ENCODE peak calls at places on chromosomes 2 and 18, in seven cellular contexts. T is mesenchymal stem cell; P is IMR-90; M is CD8-positive, alpha-beta T cell; U is ovary; J is lung; C is body of pancreas. E is an unnamed sample.
A peak's percentile ranks its signal among the peaks of the same experiment; 100 is the strongest.

GRCh38 chr2:237196866-237197618 is 111.4 kb downstream of the COPS8 start:
- DNase-seq in T (peak; percentile 83), J (peak; percentile 27), C (no peak), P (peak; percentile 96), U (peak; percentile 26), M (no peak), E (peak; percentile 84)

GRCh38 chr2:55163258-55163657 is 68.8 kb downstream of the CLHC1 start:
- DNase-seq in C (no peak), P (peak; percentile 71), U (no peak), T (peak; percentile 32), M (no peak), J (no peak), E (no peak)

GRCh38 chr2:85017436-85018048 is 46.6 kb downstream of the KCMF1 start:
- DNase-seq in C (no peak), U (no peak), P (peak; percentile 36), J (no peak), T (peak; percentile 47), M (no peak), E (peak; percentile 34)

GRCh38 chr2:190862591-190862991 is 18.0 kb upstream of the GLS start:
- DNase-seq in T (peak; percentile 56), P (peak; percentile 57), U (no peak), C (no peak), J (no peak), M (no peak), E (no peak)

GRCh38 chr2:11955883-11956282 is 209.5 kb downstream of the LPIN1 start:
- DNase-seq in J (no peak), M (no peak), P (no peak), T (no peak), U (no peak), C (no peak), E (no peak)

GRCh38 chr2:47072728-47073191 is 82.3 kb downstream of the STPG4 start:
- DNase-seq in P (no peak), T (no peak), C (no peak), J (no peak), U (peak; percentile 61), M (no peak), E (no peak)

GRCh38 chr2:26922638-26923466 is 47.6 kb upstream of the MAPRE3 start:
- DNase-seq in C (peak; percentile 66), T (peak; percentile 54), J (no peak), P (peak; percentile 6), U (peak; percentile 58), M (peak; percentile 38), E (peak; percentile 50)

GRCh38 chr18:74897971-74898657 is 300.4 kb downstream of the ZNF407 start:
- DNase-seq in T (peak; percentile 40), P (peak; percentile 85), J (no peak), M (no peak), U (no peak), C (no peak), E (no peak)

GRCh38 chr2:113225505-113226259 is 51.9 kb downstream of the PSD4 start:
- DNase-seq in P (peak; percentile 49), C (peak; percentile 72), M (no peak), T (peak; percentile 75), J (no peak), U (no peak), E (peak; percentile 87)

GRCh38 chr2:105238664-105239240 is 2.8 kb upstream of the GPR45 start:
- DNase-seq in T (no peak), J (no peak), M (no peak), U (no peak), P (no peak), C (no peak), E (peak; percentile 34)

GRCh38 chr2:40034198-40034597 is 255.1 kb upstream of the THUMPD2 start:
- DNase-seq in U (no peak), C (no peak), P (peak; percentile 97), T (peak; percentile 73), M (no peak), J (no peak), E (peak; percentile 51)

GRCh38 chr2:157476915-157477709 is 33.2 kb upstream of the CYTIP start:
- DNase-seq in U (no peak), J (no peak), P (peak; percentile 8), T (no peak), M (no peak), C (no peak), E (no peak)

GRCh38 chr2:1088192-1088860 is 137.7 kb downstream of the SNTG2 start:
- DNase-seq in M (no peak), P (peak; percentile 16), C (no peak), U (no peak), T (no peak), J (no peak), E (no peak)

GRCh38 chr18:45519881-45520280 is 95.4 kb upstream of the SLC14A2 start:
- DNase-seq in U (no peak), C (no peak), J (no peak), M (no peak), T (no peak), P (peak; percentile 2), E (no peak)

GRCh38 chr2:42794271-42795046 is 2.1 kb upstream of the HAAO start:
- DNase-seq in J (no peak), C (peak; percentile 77), U (no peak), P (no peak), T (peak; percentile 46), M (no peak), E (no peak)

GRCh38 chr18:62717059-62717849 is 1.9 kb downstream of the PHLPP1 start:
- DNase-seq in T (peak; percentile 74), M (peak; percentile 61), J (peak; percentile 41), P (peak; percentile 71), U (no peak), C (peak; percentile 66), E (no peak)

GRCh38 chr2:27071990-27072830 is 756 bp upstream of the OST4 start:
- DNase-seq in C (peak; percentile 46), T (peak; percentile 85), U (peak; percentile 94), J (no peak), P (peak; percentile 70), M (peak; percentile 47), E (peak; percentile 61)

GRCh38 chr2:237882510-237883481 is 23.4 kb downstream of the RAMP1 start:
- DNase-seq in J (no peak), P (no peak), C (peak; percentile 64), M (no peak), T (no peak), U (peak; percentile 52), E (no peak)

DNA sequence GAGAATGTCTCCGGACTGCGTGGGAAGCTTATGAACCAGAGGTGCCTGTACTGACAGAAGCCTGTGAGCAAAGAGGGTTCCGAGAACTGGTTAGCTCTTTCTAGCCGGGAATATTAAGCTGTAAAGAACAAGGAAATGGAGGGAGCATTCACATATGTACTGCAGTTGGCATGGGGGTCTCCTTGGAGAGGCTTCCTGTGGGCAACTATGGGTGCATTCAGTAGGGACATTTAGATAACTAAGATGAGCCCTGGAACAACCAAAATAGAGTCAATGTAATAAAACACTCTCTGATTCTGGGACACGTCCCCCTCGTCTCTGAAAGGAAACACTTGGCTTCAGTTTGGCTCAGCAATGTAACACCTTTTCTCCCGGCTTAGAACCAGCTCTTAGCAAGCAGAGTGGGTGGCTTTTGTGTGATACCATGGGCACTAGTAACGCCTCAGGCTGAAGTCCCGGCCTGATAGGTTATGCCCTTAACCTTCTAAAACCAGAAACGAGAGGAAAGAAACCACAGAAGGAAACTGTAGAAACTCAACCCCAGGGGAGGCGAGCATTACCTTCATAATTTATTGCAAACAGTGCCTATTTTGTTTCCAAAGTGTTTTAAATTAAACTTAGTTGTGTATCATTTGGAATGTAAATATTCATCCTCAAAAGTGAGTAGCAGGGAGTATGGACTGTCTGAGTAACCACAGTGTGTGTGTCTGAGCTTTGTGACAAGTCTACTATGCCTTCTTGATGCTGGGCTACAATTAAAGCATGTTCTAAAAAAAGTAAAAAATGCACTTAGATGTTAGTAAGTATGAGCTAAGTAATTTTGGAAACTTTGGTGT is 48.9 kb upstream of the LPIN2 start:
- DNase-seq in J (no peak), T (peak; percentile 59), P (peak; percentile 25), C (no peak), M (peak; percentile 45), U (no peak), E (no peak)
- H3K4me3 ChIP-seq in J (no peak overlapping the region), T (no peak overlapping the region), P (no peak overlapping the region), C (no peak overlapping the region), M (peak overlapping the region; percentile 5), U (no peak overlapping the region), E (no peak overlapping the region)

GRCh38 chr2:9230881-9231280 is 24.3 kb downstream of the ASAP2 start:
- DNase-seq in J (no peak), M (no peak), T (no peak), P (no peak), U (no peak), C (no peak), E (no peak)

GRCh38 chr2:9232886-9233285 is 26.3 kb downstream of the ASAP2 start:
- DNase-seq in J (no peak), T (peak; percentile 64), C (no peak), P (peak; percentile 41), M (no peak), U (no peak), E (no peak)

GRCh38 chr2:9231291-9232165 is 24.9 kb downstream of the ASAP2 start:
- DNase-seq in M (no peak), P (no peak), T (no peak), U (no peak), J (no peak), C (no peak), E (no peak)

GRCh38 chr2:9230051-9230802 is 23.6 kb downstream of the ASAP2 start:
- DNase-seq in U (no peak), M (no peak), C (peak; percentile 24), T (peak; percentile 90), J (no peak), P (peak; percentile 51), E (no peak)

DNA sequence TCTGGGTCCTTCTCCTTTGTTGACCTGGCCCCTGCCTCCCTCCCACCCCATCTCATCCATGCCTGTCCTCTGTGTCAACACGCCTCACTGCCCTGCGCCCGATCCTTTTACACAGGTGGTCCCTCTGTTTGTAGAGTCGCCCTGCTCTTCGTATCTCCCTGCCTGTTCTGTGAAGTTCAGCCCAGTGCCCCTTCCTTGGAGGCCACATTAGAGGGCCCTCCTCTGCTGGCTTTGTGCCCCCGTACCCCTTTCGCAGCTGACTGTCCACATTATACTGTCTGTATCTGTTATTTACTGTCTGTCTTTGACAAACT is 25.5 kb downstream of the ASAP2 start:
- DNase-seq in P (no peak), M (no peak), C (no peak), U (no peak), T (no peak), J (no peak), E (no peak)
- H3K4me1 ChIP-seq in P (peaks cover 69% of the 10 kb centered on the region), M (no peaks in the 10 kb centered on the region), C (peaks cover 36% of the 10 kb centered on the region), U (peaks cover 45% of the 10 kb centered on the region), T (peaks cover 50% of the 10 kb centered on the region), J (peaks cover 24% of the 10 kb centered on the region), E (peaks cover 42% of the 10 kb centered on the region)

GRCh38 chr18:36143391-36143790 is 13.7 kb downstream of the ELP2 start:
- DNase-seq in J (no peak), C (no peak), P (no peak), T (no peak), U (no peak), M (no peak), E (no peak)

GRCh38 chr18:36141576-36141975 is 11.9 kb downstream of the ELP2 start:
- DNase-seq in P (no peak), M (no peak), J (no peak), C (no peak), T (no peak), U (no peak), E (no peak)

GRCh38 chr18:36139251-36139650 is 9.6 kb downstream of the ELP2 start:
- DNase-seq in M (no peak), C (no peak), J (no peak), T (no peak), U (no peak), P (no peak), E (no peak)

GRCh38 chr18:36142751-36143150 is 13.1 kb downstream of the ELP2 start:
- DNase-seq in M (no peak), P (no peak), U (no peak), C (no peak), J (no peak), T (no peak), E (no peak)
- H3K36me3 ChIP-seq in M (peaks cover 35% of the 10 kb centered on the region), P (peaks cover 56% of the 10 kb centered on the region), U (no peaks in the 10 kb centered on the region), C (peaks cover 27% of the 10 kb centered on the region), J (peaks cover 35% of the 10 kb centered on the region), T (peaks cover 32% of the 10 kb centered on the region), E (peaks cover 17% of the 10 kb centered on the region)

GRCh38 chr2:231554748-231555545 is 24.7 kb upstream of the NMUR1 start:
- DNase-seq in C (peak; percentile 30), P (peak; percentile 50), J (peak; percentile 49), U (peak; percentile 82), T (peak; percentile 79), M (no peak), E (peak; percentile 55)
- H3K4me3 ChIP-seq in C (no peak overlapping the region), P (peak overlapping the region; percentile 6), J (no peak overlapping the region), U (peak overlapping the region; percentile 24), T (peak overlapping the region; percentile 74), M (no peak overlapping the region), E (peak overlapping the region; percentile 26)

E was measured in SJCRH30.